ENCODE peak calls at places on chromosomes 2 and 18, in nine cellular contexts. Y, C, U, M, X, W, D, B and N are unnamed samples.

GRCh38 chr2:128550801-128551416 is 232.2 kb upstream of the HS6ST1 start:
- DNase-seq in M (peak), W (no peak), U (no peak), D (no peak), B (no peak), X (no peak), C (no peak), Y (no peak), N (no peak)

GRCh38 chr2:7379799-7380198 is 462.6 kb downstream of the RNF144A start:
- DNase-seq in U (no peak), X (no peak), Y (peak), W (no peak), B (no peak), M (peak), C (no peak), D (no peak), N (no peak)

GRCh38 chr2:232842689-232843088 is 27.4 kb upstream of the SNORC start:
- DNase-seq in M (no peak), X (no peak), D (no peak), W (no peak), B (no peak), C (no peak), Y (peak), U (no peak), N (peak)

GRCh38 chr2:215105607-215106354 is 32.6 kb downstream of the ABCA12 start:
- DNase-seq in M (no peak), Y (no peak), D (no peak), B (no peak), W (peak), X (no peak), U (peak), C (no peak), N (peak)

GRCh38 chr18:70373062-70373519 is 84.2 kb downstream of the SOCS6 start:
- DNase-seq in X (no peak), D (peak), M (no peak), Y (peak), W (peak), B (peak), C (no peak), U (peak), N (peak)

GRCh38 chr18:69830189-69830588 is 117.5 kb downstream of the CD226 start:
- DNase-seq in D (no peak), B (peak), U (no peak), X (no peak), M (no peak), W (no peak), C (no peak), Y (no peak), N (no peak)

GRCh38 chr2:97699765-97700444 is 13.5 kb upstream of the ZAP70 start:
- DNase-seq in X (peak), W (peak), D (peak), U (peak), M (peak), Y (peak), B (peak), C (peak), N (peak)

GRCh38 chr2:43005975-43006833 is 213.8 kb upstream of the HAAO start:
- DNase-seq in B (no peak), C (no peak), X (no peak), D (no peak), M (no peak), U (no peak), Y (no peak), W (no peak), N (no peak)

GRCh38 chr2:200318940-200319435 is 12.5 kb downstream of the SPATS2L start:
- DNase-seq in W (peak), U (no peak), C (no peak), Y (no peak), X (no peak), M (no peak), B (no peak), D (no peak), N (no peak)

GRCh38 chr18:8854962-8855361 is 149.6 kb downstream of the MTCL1 start:
- DNase-seq in U (no peak), Y (no peak), C (no peak), D (no peak), X (no peak), M (no peak), B (no peak), W (no peak), N (no peak)

GRCh38 chr2:119609337-119609736 is 65.1 kb downstream of the CFAP221 start:
- DNase-seq in Y (no peak), W (no peak), C (no peak), M (no peak), B (no peak), U (no peak), D (no peak), X (no peak), N (no peak)

GRCh38 chr18:78801011-78801410 is 178.6 kb upstream of the SALL3 start:
- DNase-seq in W (no peak), C (no peak), Y (no peak), U (no peak), D (no peak), M (no peak), B (no peak), X (no peak), N (no peak)

GRCh38 chr2:180000434-180000833 is 6.7 kb downstream of the CWC22 start:
- DNase-seq in W (peak), D (no peak), U (no peak), B (no peak), Y (no peak), X (no peak), M (no peak), C (no peak), N (peak)

GRCh38 chr2:86603892-86604291 is 19.8 kb downstream of the RNF103 start:
- DNase-seq in M (no peak), D (no peak), W (no peak), B (no peak), Y (peak), X (no peak), U (no peak), C (no peak), N (no peak)

GRCh38 chr2:96163415-96163767 is 18.2 kb upstream of the DUSP2 start:
- DNase-seq in D (no peak), B (no peak), U (no peak), W (no peak), C (no peak), M (no peak), Y (no peak), X (no peak), N (no peak)

GRCh38 chr18:3869848-3870247 is 419.9 kb downstream of the TGIF1 start:
- DNase-seq in Y (peak), U (no peak), D (peak), C (no peak), W (peak), X (peak), B (no peak), M (no peak), N (peak)

GRCh38 chr2:66581461-66582363 is 146.8 kb downstream of the MEIS1 start:
- DNase-seq in W (no peak), D (no peak), C (no peak), U (no peak), Y (no peak), X (peak), B (no peak), M (no peak), N (no peak)

GRCh38 chr18:68847219-68847860 is 49.5 kb downstream of the CCDC102B start:
- DNase-seq in Y (peak), U (no peak), M (no peak), X (peak), B (no peak), W (peak), C (no peak), D (peak), N (peak)

GRCh38 chr2:46852124-46852523 is 63.5 kb downstream of the MCFD2 start:
- DNase-seq in X (no peak), W (no peak), C (no peak), Y (no peak), D (no peak), U (no peak), M (no peak), B (no peak), N (no peak)

GRCh38 chr18:26806224-26806623 is 59.3 kb downstream of the AQP4 start:
- DNase-seq in W (no peak), X (no peak), M (no peak), U (no peak), Y (no peak), C (no peak), D (no peak), B (no peak), N (no peak)

GRCh38 chr2:60391250-60392013 is 162.0 kb downstream of the BCL11A start:
- DNase-seq in B (no peak), C (no peak), M (no peak), D (no peak), U (no peak), X (no peak), Y (no peak), W (no peak), N (no peak)

GRCh38 chr2:102025583-102026267 is 34.0 kb downstream of the IL1R2 start:
- DNase-seq in C (no peak), D (no peak), W (no peak), M (no peak), U (no peak), B (no peak), Y (peak), X (no peak), N (no peak)

GRCh38 chr2:181138816-181139215 is 158.4 kb downstream of the UBE2E3 start:
- DNase-seq in B (no peak), M (no peak), W (peak), D (no peak), Y (peak), U (peak), C (no peak), X (no peak), N (peak)

GRCh38 chr2:60302377-60303126 is 250.9 kb downstream of the BCL11A start:
- DNase-seq in C (no peak), B (no peak), X (no peak), W (no peak), U (no peak), D (no peak), Y (no peak), M (no peak), N (no peak)

GRCh38 chr2:74037379-74037860 is 52.7 kb downstream of the TET3 start:
- DNase-seq in X (no peak), D (peak), C (no peak), Y (peak), B (no peak), W (no peak), M (no peak), U (no peak), N (peak)

GRCh38 chr2:164826293-164827243 is 15.1 kb downstream of the COBLL1 start:
- DNase-seq in X (no peak), B (no peak), C (no peak), D (no peak), W (peak), U (no peak), Y (no peak), M (peak), N (peak)

GRCh38 chr2:119702918-119703401 is 24.0 kb downstream of the TMEM177 start:
- DNase-seq in M (peak), C (peak), B (peak), Y (peak), X (peak), W (peak), D (no peak), U (no peak), N (peak)

GRCh38 chr2:224260605-224261004 is 141.3 kb downstream of the FAM124B start:
- DNase-seq in D (no peak), U (peak), W (no peak), C (no peak), B (peak), M (no peak), Y (no peak), X (peak), N (no peak)

GRCh38 chr18:79554321-79554720 is 125.3 kb upstream of the CTDP1 start:
- DNase-seq in C (no peak), D (no peak), B (no peak), M (no peak), U (no peak), W (no peak), X (no peak), Y (no peak), N (no peak)

GRCh38 chr2:181234429-181235410 is 222.5 kb upstream of the ITGA4 start:
- DNase-seq in B (no peak), U (peak), Y (peak), W (no peak), M (no peak), D (no peak), X (no peak), C (no peak), N (no peak)

GRCh38 chr18:26495267-26495666 is 53.1 kb downstream of the KCTD1 start:
- DNase-seq in M (no peak), D (no peak), Y (no peak), C (no peak), U (no peak), B (no peak), W (no peak), X (no peak), N (no peak)

GRCh38 chr2:238136820-238137537 is 1.5 kb upstream of the KLHL30 start:
- DNase-seq in U (peak), B (no peak), Y (peak), M (no peak), C (no peak), W (no peak), X (no peak), D (peak), N (peak)

GRCh38 chr2:121722479-121722878 is 14.2 kb downstream of the NIFK start:
- DNase-seq in M (no peak), B (no peak), W (peak), C (no peak), Y (peak), X (no peak), D (peak), U (peak), N (peak)

GRCh38 chr2:197201874-197202273 is 108.7 kb downstream of the ANKRD44 start:
- DNase-seq in D (no peak), X (no peak), B (peak), C (no peak), Y (no peak), U (no peak), M (no peak), W (no peak), N (no peak)

GRCh38 chr2:129799036-129799958 is 180.2 kb upstream of the RAB6C start:
- DNase-seq in M (no peak), U (no peak), C (no peak), B (no peak), D (no peak), Y (no peak), X (no peak), W (no peak), N (no peak)

GRCh38 chr18:54606835-54607212 is 15.8 kb downstream of the DYNAP start:
- DNase-seq in X (no peak), D (no peak), M (no peak), W (no peak), B (no peak), Y (no peak), U (no peak), C (no peak), N (no peak)

GRCh38 chr2:217691920-217692666 is 310.7 kb downstream of the TNS1 start:
- DNase-seq in U (no peak), D (no peak), B (peak), Y (no peak), M (no peak), W (no peak), X (no peak), C (no peak), N (peak)

GRCh38 chr18:80253871-80254492 is 6.7 kb upstream of the PARD6G start:
- DNase-seq in Y (no peak), C (peak), U (no peak), D (no peak), X (no peak), B (no peak), W (peak), M (no peak), N (no peak)

GRCh38 chr18:5285326-5285725 is 10.2 kb downstream of the ZBTB14 start:
- DNase-seq in B (no peak), X (no peak), C (no peak), W (no peak), M (no peak), U (peak), D (no peak), Y (no peak), N (no peak)

GRCh38 chr18:5287854-5288253 is 7.7 kb downstream of the ZBTB14 start:
- DNase-seq in X (peak), M (no peak), U (no peak), B (no peak), D (no peak), W (no peak), C (no peak), Y (no peak), N (no peak)

GRCh38 chr18:5284808-5285207 is 10.7 kb downstream of the ZBTB14 start:
- DNase-seq in Y (no peak), B (no peak), U (no peak), D (no peak), C (no peak), X (no peak), W (no peak), M (no peak), N (peak)

GRCh38 chr18:5288517-5288935 is 7.0 kb downstream of the ZBTB14 start:
- DNase-seq in W (no peak), Y (no peak), X (no peak), B (no peak), C (no peak), U (no peak), D (no peak), M (no peak), N (no peak)

GRCh38 chr18:5286525-5286924 is 9.0 kb downstream of the ZBTB14 start:
- DNase-seq in U (no peak), W (no peak), Y (no peak), C (no peak), D (no peak), M (no peak), B (no peak), X (no peak), N (no peak)
- H3K4me3 ChIP-seq in U (no peak), W (no peak), Y (no peak), C (no peak), D (no peak), M (no peak), B (no peak), X (no peak), N (no peak)

GRCh38 chr2:235390108-235390815 is 103.6 kb upstream of the AGAP1 start:
- DNase-seq in Y (peak), C (peak), M (no peak), W (no peak), B (no peak), X (no peak), D (peak), U (no peak), N (peak)
- H3K4me3 ChIP-seq in Y (no peak), C (peak), M (no peak), W (no peak), B (no peak), X (no peak), D (no peak), U (no peak), N (no peak)

GRCh38 chr18:48580066-48580465 is 41.2 kb downstream of the CTIF start:
- DNase-seq in U (no peak), Y (no peak), D (no peak), M (no peak), W (no peak), B (no peak), C (no peak), X (no peak), N (no peak)

GRCh38 chr18:48581941-48582340 is 43.1 kb downstream of the CTIF start:
- DNase-seq in U (no peak), M (no peak), B (no peak), C (no peak), W (no peak), Y (no peak), D (no peak), X (no peak), N (no peak)

GRCh38 chr18:48581206-48581605 is 42.4 kb downstream of the CTIF start:
- DNase-seq in M (no peak), B (no peak), D (no peak), C (no peak), W (no peak), U (no peak), Y (no peak), X (no peak), N (no peak)

GRCh38 chr18:48582946-48583345 is 44.1 kb downstream of the CTIF start:
- DNase-seq in W (no peak), B (no peak), Y (no peak), U (no peak), C (no peak), X (no peak), M (no peak), D (no peak), N (no peak)

GRCh38 chr18:48580782-48581181 is 42.0 kb downstream of the CTIF start:
- DNase-seq in M (no peak), X (peak), Y (no peak), C (no peak), U (no peak), W (no peak), B (no peak), D (no peak), N (no peak)
- H3K4me3 ChIP-seq in M (no peak), X (no peak), Y (no peak), C (no peak), U (no peak), W (no peak), B (no peak), D (no peak), N (no peak)

DNA sequence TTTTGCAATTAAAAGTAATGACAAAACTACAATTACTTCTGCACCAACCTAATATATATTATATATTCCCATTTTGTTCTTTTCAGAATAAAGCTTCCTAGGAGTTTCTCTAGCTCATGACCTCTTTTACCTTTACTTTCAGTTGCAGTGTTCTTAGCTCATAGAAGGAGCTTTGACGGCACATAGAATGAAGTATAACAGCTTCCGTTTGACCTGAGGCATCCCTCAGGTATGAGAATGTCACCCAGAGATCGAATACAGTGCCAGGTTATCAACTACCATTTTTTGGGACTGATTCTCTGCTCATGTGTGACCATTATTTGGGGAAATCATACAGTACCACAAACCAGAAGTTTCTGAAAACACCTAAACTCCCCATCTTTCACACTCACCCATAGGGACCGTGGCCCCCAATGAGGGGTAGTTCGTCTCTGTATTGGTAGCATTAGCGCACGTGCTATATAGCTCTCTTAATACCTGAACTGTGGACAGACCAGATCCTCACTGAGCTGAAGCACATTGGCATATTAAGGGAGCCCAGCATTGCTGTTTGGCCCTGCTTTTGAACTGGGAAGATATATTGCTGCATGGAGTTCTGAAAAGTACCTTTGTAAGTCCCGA is 123.0 kb downstream of the SPTBN1 start:
- DNase-seq in B (no peak), C (no peak), Y (no peak), M (no peak), W (no peak), U (no peak), D (no peak), X (no peak), N (no peak)
- H3K4me3 ChIP-seq in B (no peak), C (peak), Y (no peak), M (no peak), W (peak), U (no peak), D (no peak), X (no peak), N (no peak)